ENCODE peak calls at places on chromosome 21, in seven cellular contexts. J, S, Z, C, O, P and Q are unnamed samples.
A peak's percentile ranks its signal among the peaks of the same experiment; 100 is the strongest.

GRCh38 chr21:36976882-36977651 is 10.6 kb upstream of the HLCS start:
- DNase-seq in J (no peak), S (peak; percentile 96), Z (peak; percentile 82), C (peak; percentile 71), O (no peak), P (peak; percentile 42), Q (peak; percentile 76)

GRCh38 chr21:38341546-38342012 is 84.8 kb downstream of the KCNJ15 start:
- DNase-seq in J (no peak), S (no peak), Z (no peak), C (no peak), O (no peak), P (no peak), Q (no peak)

GRCh38 chr21:38467369-38467768 is 30.9 kb downstream of the ERG start:
- DNase-seq in J (no peak), S (no peak), Z (no peak), C (no peak), O (no peak), P (no peak), Q (no peak)

GRCh38 chr21:40696246-40696645 is 150.7 kb downstream of the DSCAM start:
- DNase-seq in J (no peak), S (no peak), Z (no peak), C (no peak), O (no peak), P (no peak), Q (no peak)

GRCh38 chr21:41739936-41740335 is 26.9 kb downstream of the RIPK4 start:
- DNase-seq in J (peak; percentile 11), S (no peak), Z (no peak), C (no peak), O (no peak), P (no peak), Q (no peak)

GRCh38 chr21:30497065-30497464 is at the start of gene KRTAP19-4:
- DNase-seq in J (no peak), S (no peak), Z (no peak), C (no peak), O (no peak), P (no peak), Q (no peak)

GRCh38 chr21:33682992-33683627 is 40.8 kb downstream of the ITSN1 start:
- DNase-seq in J (no peak), S (peak; percentile 86), Z (no peak), C (no peak), O (no peak), P (no peak), Q (no peak)

GRCh38 chr21:27476696-27477095 is 509.8 kb upstream of the ADAMTS5 start:
- DNase-seq in J (no peak), S (no peak), Z (no peak), C (no peak), O (no peak), P (no peak), Q (no peak)

GRCh38 chr21:26877015-26877414 is 31.8 kb upstream of the ADAMTS1 start:
- DNase-seq in J (no peak), S (no peak), Z (no peak), C (no peak), O (no peak), P (no peak), Q (no peak)

GRCh38 chr21:29578306-29578705 is 279.6 kb downstream of the BACH1 start:
- DNase-seq in J (no peak), S (no peak), Z (no peak), C (no peak), O (no peak), P (no peak), Q (peak; percentile 81)

DNA sequence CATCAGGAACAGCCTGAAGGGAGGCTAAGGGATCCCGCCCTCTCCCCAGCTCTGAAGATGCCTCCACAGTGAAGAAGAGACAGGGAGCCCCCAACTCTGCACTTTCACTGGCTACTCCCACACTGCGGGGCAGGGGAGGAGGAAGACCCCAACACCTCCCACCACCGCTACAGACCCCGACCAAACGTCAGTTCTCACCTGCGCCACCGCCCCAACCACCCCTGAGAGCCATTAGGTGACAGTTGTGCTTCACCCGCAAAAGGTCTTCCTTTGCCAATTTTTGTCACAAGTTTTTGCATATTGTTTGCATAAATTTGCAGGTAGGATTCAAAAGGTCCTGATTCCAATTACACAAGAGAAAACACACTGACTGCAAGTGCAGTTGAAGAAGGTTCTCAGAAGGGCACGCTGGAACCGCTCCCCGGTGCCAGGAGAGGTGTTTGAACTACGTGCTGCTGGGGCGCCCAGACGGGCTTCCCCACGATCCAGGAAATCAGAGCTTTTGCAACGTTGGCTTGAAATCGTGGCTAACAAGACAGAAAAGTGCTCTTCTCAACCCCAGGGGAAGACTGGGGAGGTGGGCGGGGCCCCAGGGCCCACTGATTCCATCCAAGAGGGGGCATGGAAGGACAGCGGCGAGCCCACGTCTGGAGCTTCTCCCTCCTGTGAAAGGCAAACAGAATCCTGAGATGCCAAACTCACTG is 41.0 kb downstream of the LRRC3 start:
- DNase-seq in J (no peak), S (no peak), Z (no peak), C (no peak), O (peak; percentile 21), P (no peak), Q (no peak)
- H3K27ac ChIP-seq in J (no peak overlapping the region), S (no peak overlapping the region), Z (no peak overlapping the region), C (no peak overlapping the region), O (no peak overlapping the region), P (no peak overlapping the region), Q (no peak overlapping the region)

GRCh38 chr21:42781981-42782722 is 97.2 kb downstream of the WDR4 start:
- DNase-seq in J (no peak), S (no peak), Z (no peak), C (no peak), O (peak; percentile 74), P (no peak), Q (no peak)

GRCh38 chr21:42784276-42784675 is 95.1 kb downstream of the WDR4 start:
- DNase-seq in J (no peak), S (no peak), Z (no peak), C (no peak), O (peak; percentile 87), P (no peak), Q (no peak)

GRCh38 chr21:42779431-42779861 is 99.9 kb downstream of the WDR4 start:
- DNase-seq in J (no peak), S (no peak), Z (no peak), C (no peak), O (peak; percentile 70), P (no peak), Q (no peak)

GRCh38 chr21:42782723-42783247 is 96.6 kb downstream of the WDR4 start:
- DNase-seq in J (no peak), S (no peak), Z (peak; percentile 24), C (no peak), O (peak; percentile 77), P (no peak), Q (no peak)

DNA sequence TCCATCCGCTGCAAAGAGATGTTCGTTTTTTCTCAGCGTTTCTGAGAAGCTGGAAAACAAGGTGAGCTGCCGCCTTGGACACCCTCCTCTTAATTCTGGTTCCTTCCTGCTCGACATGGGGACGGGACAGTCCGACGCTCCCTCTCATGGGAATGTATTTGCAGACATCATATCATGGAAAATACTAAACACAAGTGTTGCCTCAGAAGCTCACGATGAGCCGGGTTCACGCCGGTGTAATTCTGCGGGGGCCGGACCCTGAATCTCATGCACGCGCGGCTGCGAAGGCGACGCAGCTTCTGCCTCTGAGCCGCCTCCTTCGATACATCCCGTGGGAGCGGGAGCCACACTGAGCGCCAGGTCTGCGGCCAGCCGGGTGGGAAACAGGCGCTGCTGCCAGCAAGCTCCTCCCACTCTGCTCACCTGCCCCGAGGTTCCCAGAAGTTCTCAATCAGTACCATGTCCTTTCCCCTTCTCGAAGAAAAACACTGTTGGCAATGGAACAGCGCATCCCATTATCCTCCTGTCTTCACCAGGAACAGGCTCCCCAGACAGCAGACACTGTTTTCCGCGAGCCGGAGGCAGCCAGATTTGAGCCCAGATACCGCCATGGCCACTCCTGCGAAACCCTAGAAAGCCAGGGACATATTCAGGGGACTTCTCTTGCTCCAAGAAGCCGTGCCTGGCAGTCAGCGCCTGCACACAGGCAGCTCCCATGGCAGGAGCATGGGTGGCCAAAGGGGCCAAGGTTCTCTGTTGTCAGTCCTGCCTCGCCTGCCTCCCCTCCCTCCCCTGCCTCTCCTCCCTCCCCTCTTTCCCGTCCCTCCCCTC is 98.0 kb downstream of the WDR4 start:
- DNase-seq in J (no peak), S (peak; percentile 36), Z (peak; percentile 49), C (peak; percentile 88), O (peak; percentile 80), P (peak; percentile 27), Q (no peak)
- TF ChIP-seq CTCF in J (no peak), S (no peak), Z (peak; percentile 24), C (peak; percentile 41), O (no peak), P (no peak), Q (no peak)

GRCh38 chr21:45919593-45919992 is 62.0 kb upstream of the COL6A1 start:
- DNase-seq in J (no peak), S (no peak), Z (no peak), C (no peak), O (peak; percentile 66), P (no peak), Q (no peak)

GRCh38 chr21:45921917-45922316 is 59.7 kb upstream of the COL6A1 start:
- DNase-seq in J (no peak), S (no peak), Z (no peak), C (peak; percentile 55), O (no peak), P (no peak), Q (no peak)

GRCh38 chr21:45920824-45921600 is 60.6 kb upstream of the COL6A1 start:
- DNase-seq in J (no peak), S (no peak), Z (no peak), C (no peak), O (no peak), P (no peak), Q (no peak)

GRCh38 chr21:45923146-45923545 is 58.4 kb upstream of the COL6A1 start:
- DNase-seq in J (peak; percentile 79), S (peak; percentile 81), Z (peak; percentile 69), C (peak; percentile 93), O (peak; percentile 89), P (peak; percentile 56), Q (peak; percentile 83)

DNA sequence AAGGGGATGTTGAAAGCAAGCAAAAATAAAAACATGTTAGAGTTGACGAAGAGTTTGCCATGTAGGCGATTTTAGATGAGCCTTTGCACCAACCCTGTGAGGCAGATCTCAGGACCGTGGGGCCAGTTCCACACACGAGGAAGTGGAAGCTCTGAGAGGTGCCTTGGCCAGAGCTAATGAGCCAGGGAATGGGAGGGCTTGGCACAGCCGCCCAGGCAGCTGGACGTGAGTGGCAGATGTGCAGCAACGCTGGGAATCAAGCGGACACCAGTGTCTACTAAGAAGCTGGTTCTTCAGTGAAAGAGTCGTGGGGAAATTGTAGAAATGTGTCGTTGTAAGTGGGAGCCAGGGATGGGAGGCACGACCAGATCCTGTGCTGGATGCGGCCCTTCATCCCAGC is 58.9 kb upstream of the COL6A1 start:
- DNase-seq in J (no peak), S (no peak), Z (no peak), C (no peak), O (no peak), P (no peak), Q (no peak)
- H3K36me3 ChIP-seq in J (no peaks in the 10 kb centered on the region), S (no peaks in the 10 kb centered on the region), Z (no peaks in the 10 kb centered on the region), C (no peaks in the 10 kb centered on the region), O (no peaks in the 10 kb centered on the region), P (no peaks in the 10 kb centered on the region), Q (peaks cover 2% of the 10 kb centered on the region)

DNA sequence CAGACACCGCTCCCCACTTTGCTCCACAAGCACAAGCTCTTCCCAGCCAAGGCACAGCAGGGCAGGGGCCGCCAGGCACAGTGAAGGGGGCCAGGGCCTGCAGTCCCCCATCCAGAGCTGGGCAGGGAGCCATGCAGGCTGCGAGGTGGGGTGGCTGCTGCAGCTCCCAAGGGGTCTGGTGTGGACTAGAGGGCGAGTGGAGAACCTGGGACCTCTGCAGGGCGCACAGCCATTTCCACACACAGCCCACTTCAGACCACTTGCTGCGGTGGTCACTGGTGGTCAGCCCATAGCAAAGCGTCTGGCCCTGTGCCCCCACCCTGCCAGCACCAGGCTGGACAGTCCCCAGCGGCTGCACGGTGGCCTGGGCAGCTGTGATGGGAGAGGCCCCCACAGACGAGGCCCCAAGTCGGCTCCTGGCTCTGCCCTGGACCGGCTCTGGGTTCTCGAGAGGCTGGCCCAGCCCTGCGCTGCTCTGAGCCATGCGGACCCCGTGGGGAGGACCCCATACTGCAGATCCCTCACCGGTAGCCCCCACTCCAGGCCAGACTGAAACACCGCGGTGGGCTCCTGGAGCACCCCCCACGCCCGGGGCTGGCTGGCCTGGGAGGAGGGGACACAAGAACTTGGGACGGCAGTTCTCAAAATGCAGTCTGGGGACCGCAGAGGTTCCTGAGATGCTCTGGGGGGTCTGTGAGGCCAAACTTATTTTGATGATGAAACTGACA is 47.1 kb upstream of the COL6A2 start:
- DNase-seq in J (no peak), S (no peak), Z (no peak), C (peak; percentile 32), O (no peak), P (no peak), Q (no peak)
- H3K27ac ChIP-seq in J (peak overlapping the region; percentile 76), S (peak overlapping the region; percentile 97), Z (no peak overlapping the region), C (no peak overlapping the region), O (peak overlapping the region; percentile 79), P (no peak overlapping the region), Q (no peak overlapping the region)